ENCODE peak calls at places on chromosome 12, in ten cellular contexts. O is BJ; Y is fibroblast of lung; M is GM06990; T is nephron progenitor cell; K is CD4-positive, alpha-beta T cell; R is psoas muscle; Z is GM20000; P is fibroblast of villous mesenchyme; I is ovary. J is an unnamed sample.

GRCh38 chr12:12792421-12792820 is 7.0 kb downstream of the APOLD1 start:
- DNase-seq in Y (no peak), M (no peak), P (no peak), I (no peak), O (no peak), R (no peak), Z (no peak), K (no peak), T (no peak), J (no peak)

GRCh38 chr12:70754330-70754741 is 117.1 kb upstream of the PTPRB start:
- DNase-seq in Y (no peak), Z (no peak), K (no peak), O (no peak), M (no peak), T (no peak), I (no peak), P (no peak), R (no peak), J (no peak)

GRCh38 chr12:91138337-91138905 is 27.1 kb upstream of the LUM start:
- DNase-seq in T (no peak), K (no peak), P (peak; percentile 72), M (no peak), I (no peak), O (no peak), R (no peak), Z (no peak), Y (no peak), J (no peak)

GRCh38 chr12:74337951-74338350 is 199.7 kb upstream of the ATXN7L3B start:
- DNase-seq in K (no peak), Y (peak; percentile 56), Z (no peak), T (no peak), M (no peak), I (no peak), P (peak; percentile 17), R (no peak), O (no peak), J (no peak)

GRCh38 chr12:45302621-45303020 is 86.7 kb downstream of the ANO6 start:
- DNase-seq in T (no peak), O (no peak), M (no peak), Y (peak; percentile 64), Z (no peak), R (no peak), I (no peak), K (no peak), P (no peak), J (no peak)

GRCh38 chr12:116759783-116760581 is 21.9 kb downstream of the RNFT2 start:
- DNase-seq in I (no peak), P (peak; percentile 33), M (no peak), R (no peak), T (peak; percentile 40), Z (no peak), K (peak; percentile 42), Y (no peak), O (no peak), J (no peak)

GRCh38 chr12:117853600-117853999 is 115.2 kb downstream of the KSR2 start:
- DNase-seq in I (no peak), P (no peak), R (no peak), Z (no peak), M (no peak), T (no peak), K (no peak), Y (no peak), O (no peak), J (no peak)

GRCh38 chr12:15966426-15966825 is 55.3 kb downstream of the DERA start:
- DNase-seq in O (peak; percentile 66), I (no peak), Y (no peak), M (no peak), R (no peak), K (no peak), Z (no peak), T (no peak), P (no peak), J (no peak)

GRCh38 chr12:68440068-68440581 is 108.0 kb upstream of the MDM1 start:
- DNase-seq in Y (peak; percentile 24), M (no peak), Z (no peak), T (no peak), I (no peak), K (no peak), O (no peak), P (peak; percentile 30), R (no peak), J (no peak)

GRCh38 chr12:112537710-112538396 is 119.1 kb downstream of the PTPN11 start:
- DNase-seq in Z (no peak), M (no peak), O (peak; percentile 1), R (no peak), Y (no peak), K (no peak), I (no peak), P (no peak), T (peak; percentile 11), J (no peak)

DNA sequence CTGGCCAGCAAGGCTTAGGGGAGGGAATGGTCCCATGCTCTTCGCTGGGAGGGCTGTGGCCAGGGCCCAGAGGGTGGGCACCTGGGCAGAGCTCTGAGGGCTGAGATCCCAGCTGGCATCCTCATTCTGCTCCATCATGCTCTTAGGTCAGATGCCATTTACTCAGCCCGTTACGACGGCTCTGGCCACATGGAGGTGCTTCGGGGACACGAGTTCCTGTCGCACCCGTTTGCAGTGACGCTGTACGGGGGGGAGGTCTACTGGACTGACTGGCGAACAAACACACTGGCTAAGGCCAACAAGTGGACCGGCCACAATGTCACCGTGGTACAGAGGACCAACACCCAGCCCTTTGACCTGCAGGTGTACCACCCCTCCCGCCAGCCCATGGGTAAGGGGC is 30.8 kb upstream of the LRP1-AS start:
- DNase-seq in Y (no peak), K (no peak), P (no peak), R (no peak), O (no peak), M (no peak), I (no peak), Z (no peak), T (no peak), J (no peak)
- TF ChIP-seq CTCF in Y (no peak), K (no peak), P (no peak), R (no peak), O (no peak), M (no peak), I (no peak), Z (no peak), T (no peak), J (no peak)

GRCh38 chr12:19181666-19182426 is 52.3 kb downstream of the PLEKHA5 start:
- DNase-seq in Y (peak; percentile 49), O (no peak), I (no peak), R (no peak), P (no peak), T (no peak), K (no peak), M (no peak), Z (no peak), J (no peak)
- TF ChIP-seq CTCF in Y (peak; percentile 24), O (peak; percentile 22), I (no peak), R (no peak), P (peak; percentile 19), T (no peak), K (no peak), M (peak; percentile 9), Z (no peak), J (no peak)

GRCh38 chr12:124321556-124322270 is 26.8 kb downstream of the RFLNA start:
- DNase-seq in K (no peak), R (no peak), Z (no peak), Y (no peak), M (no peak), I (no peak), O (no peak), P (no peak), T (no peak), J (no peak)

GRCh38 chr12:124318336-124319020 is 23.6 kb downstream of the RFLNA start:
- DNase-seq in Z (no peak), R (no peak), Y (no peak), T (no peak), M (no peak), I (no peak), P (no peak), O (no peak), K (no peak), J (no peak)

GRCh38 chr12:124322271-124322998 is 27.5 kb downstream of the RFLNA start:
- DNase-seq in K (no peak), T (no peak), I (no peak), O (no peak), R (no peak), Y (no peak), M (no peak), P (peak; percentile 16), Z (no peak), J (no peak)

GRCh38 chr12:124319368-124320050 is 24.6 kb downstream of the RFLNA start:
- DNase-seq in Z (no peak), I (no peak), Y (no peak), M (no peak), P (no peak), O (no peak), R (no peak), T (no peak), K (no peak), J (no peak)

DNA sequence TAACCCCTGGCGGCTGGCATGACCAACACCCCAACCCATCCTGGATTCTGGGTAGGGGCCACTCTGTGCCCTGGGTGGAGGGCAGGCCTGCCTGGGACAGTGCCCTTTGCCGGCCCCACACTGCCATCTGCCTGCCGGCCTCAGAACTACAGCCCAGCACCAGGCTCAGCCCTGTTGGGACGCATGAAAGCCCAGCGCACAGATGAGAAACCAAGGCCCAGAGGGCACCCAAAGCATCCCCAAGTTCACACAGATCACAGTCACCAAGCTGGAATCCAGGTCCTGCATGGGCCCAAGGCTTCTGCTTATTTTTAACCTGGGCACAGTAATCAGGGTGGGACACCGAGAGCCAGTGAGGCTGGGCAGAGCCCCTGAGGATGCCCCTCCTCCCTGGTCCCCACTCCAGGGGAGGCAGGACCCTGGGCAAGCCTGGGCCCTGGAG is 26.2 kb downstream of the RFLNA start:
- DNase-seq in P (peak; percentile 39), Z (peak; percentile 87), K (peak; percentile 66), Y (peak; percentile 25), M (peak; percentile 60), I (peak; percentile 66), T (peak; percentile 82), R (peak; percentile 85), O (no peak), J (peak; percentile 88)
- TF ChIP-seq CTCF in P (peak; percentile 94), Z (peak; percentile 91), K (peak; percentile 57), Y (peak; percentile 82), M (peak; percentile 94), I (peak; percentile 86), T (peak; percentile 91), R (peak; percentile 91), O (peak; percentile 96), J (peak; percentile 92)

GRCh38 chr12:8605057-8605456 is 7.6 kb downstream of the AICDA start:
- DNase-seq in I (no peak), O (no peak), P (no peak), Y (no peak), M (no peak), T (no peak), R (no peak), K (no peak), Z (no peak), J (no peak)

GRCh38 chr12:8609061-8609570 is 3.5 kb downstream of the AICDA start:
- DNase-seq in I (no peak), R (no peak), T (peak; percentile 23), P (peak; percentile 43), Y (peak; percentile 60), M (no peak), Z (peak; percentile 63), K (no peak), O (no peak), J (peak; percentile 53)

DNA sequence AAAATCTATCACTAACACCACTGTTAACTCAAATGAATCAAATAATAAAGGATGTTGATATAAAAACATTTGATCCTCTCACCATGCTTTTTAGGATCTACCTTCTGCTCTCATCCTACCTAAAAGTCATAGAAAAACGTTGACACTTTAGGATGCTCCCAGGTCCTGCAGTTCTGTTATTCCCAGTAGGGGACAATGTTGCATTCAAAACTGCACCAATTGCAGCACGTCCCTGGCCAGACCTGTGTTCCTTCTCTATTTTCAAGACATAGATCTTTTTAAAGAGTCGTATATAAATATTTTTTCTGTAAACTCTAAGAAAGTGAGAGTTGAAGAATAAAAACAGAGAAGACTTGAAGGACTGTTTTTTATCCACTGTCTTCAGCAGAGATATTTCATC is 8.8 kb downstream of the AICDA start:
- DNase-seq in Y (no peak), Z (no peak), M (no peak), R (no peak), T (no peak), O (no peak), K (no peak), P (no peak), I (no peak), J (no peak)
- TF ChIP-seq CTCF in Y (no peak), Z (no peak), M (no peak), R (no peak), T (peak; percentile 31), O (no peak), K (no peak), P (no peak), I (no peak), J (no peak)